ENCODE peak calls at places on chromosomes 7 and 10, in five cellular contexts. A is A549, W is WTC11, B is endothelial cell of umbilical vein, L is H1. J is an unnamed sample.

GRCh38 chr10:63522129-63522687 is 1.0 kb downstream of the REEP3 start:
- DNase-seq in A (peak), W (no peak), B (peak), L (peak), J (no peak)

GRCh38 chr7:117008849-117009531 is 55.7 kb downstream of the ST7 start:
- DNase-seq in A (no peak), W (no peak), B (no peak), L (no peak), J (no peak)

GRCh38 chr7:69517985-69518731 is 80.1 kb upstream of the AUTS2 start:
- DNase-seq in A (no peak), W (peak), B (no peak), L (peak), J (no peak)

GRCh38 chr7:13742719-13743640 is 246.5 kb downstream of the ETV1 start:
- DNase-seq in A (peak), W (peak), B (peak), L (no peak), J (peak)

GRCh38 chr10:63217120-63217605 is 84.0 kb downstream of the NRBF2 start:
- DNase-seq in A (peak), W (no peak), B (peak), L (no peak), J (no peak)

GRCh38 chr10:102241444-102242117 is at the start of gene PITX3:
- DNase-seq in A (peak), W (peak), B (peak), L (peak), J (peak)

GRCh38 chr7:14748461-14748860 is 154.1 kb downstream of the DGKB start:
- DNase-seq in A (no peak), W (no peak), B (peak), L (no peak), J (no peak)

GRCh38 chr7:42747073-42747472 is 164.8 kb downstream of the C7orf25 start:
- DNase-seq in A (no peak), W (no peak), B (no peak), L (no peak), J (no peak)

GRCh38 chr10:132702601-132703304 is 83.2 kb downstream of the NKX6-2 start:
- DNase-seq in A (no peak), W (no peak), B (no peak), L (no peak), J (no peak)

GRCh38 chr7:84912993-84913635 is 273.7 kb downstream of the SEMA3D start:
- DNase-seq in A (no peak), W (peak), B (no peak), L (no peak), J (peak)

GRCh38 chr10:126674741-126675515 is 4.4 kb upstream of the C10orf90 start:
- DNase-seq in A (no peak), W (no peak), B (no peak), L (no peak), J (no peak)

GRCh38 chr7:151661556-151661955 is 141.9 kb upstream of the RHEB start:
- DNase-seq in A (no peak), W (no peak), B (no peak), L (no peak), J (no peak)
- TF ChIP-seq JUN in A (no peak), W (no peak), B (no peak), L (no peak), J (no peak)

DNA sequence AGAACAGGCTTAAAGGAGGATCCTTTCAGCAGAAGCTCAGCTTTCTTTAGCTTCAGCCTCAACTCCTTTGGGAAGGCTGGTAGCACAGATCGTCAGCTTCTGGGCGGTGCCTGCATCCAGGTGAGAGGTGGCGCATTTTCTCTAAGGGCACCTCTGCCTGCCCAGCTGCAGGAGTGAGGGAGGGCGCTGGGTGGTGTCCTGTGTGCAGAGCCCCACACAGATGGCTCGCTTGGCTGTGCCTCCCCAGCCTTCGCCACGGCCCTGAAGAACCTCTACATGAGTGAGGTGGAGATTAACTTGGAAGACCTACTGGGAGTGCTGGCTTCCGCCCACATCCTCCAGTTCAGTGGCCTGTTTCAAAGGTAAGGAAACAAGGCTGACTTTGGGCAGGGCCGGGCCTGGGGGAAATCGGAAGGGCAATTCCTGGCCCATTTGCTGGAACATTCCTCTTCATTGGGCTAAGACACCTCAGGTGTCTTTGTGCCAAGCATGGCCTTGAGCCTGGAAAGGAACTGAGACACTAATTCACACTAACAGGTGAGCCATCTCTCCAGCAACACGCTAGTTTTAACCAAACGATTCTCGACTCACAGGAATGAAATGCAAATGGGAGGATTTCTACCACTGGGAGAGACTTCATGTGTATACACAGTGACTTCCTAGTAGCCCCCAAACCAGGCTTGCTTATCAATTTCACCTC is 19.9 kb downstream of the BTBD16 start:
- DNase-seq in A (no peak), W (no peak), B (no peak), L (no peak), J (no peak)
- TF ChIP-seq MAX in A (no peak), W (no peak), B (no peak), L (no peak), J (no peak)

DNA sequence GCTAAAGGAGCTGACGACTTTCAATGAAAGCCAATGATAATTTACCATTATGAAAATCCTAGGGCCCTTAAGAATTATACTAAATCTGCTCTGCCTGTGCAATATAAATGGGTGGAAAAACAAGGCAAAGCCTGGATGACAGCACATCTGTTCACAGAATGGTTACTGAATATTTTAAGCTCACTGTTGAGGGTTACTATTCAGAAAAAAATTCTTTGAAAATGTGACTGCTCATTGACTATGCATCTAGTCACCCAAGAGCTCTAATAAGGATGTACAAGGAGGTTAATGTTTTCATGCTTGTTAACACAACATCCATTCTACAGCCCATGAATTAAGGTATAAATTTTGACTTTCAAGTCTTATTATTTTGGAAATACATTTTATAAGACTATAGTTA is 8.9 kb downstream of the DKK1 start:
- DNase-seq in A (no peak), W (no peak), B (no peak), L (no peak), J (no peak)
- TF ChIP-seq JUN in A (no peak), W (no peak), B (no peak), L (no peak), J (no peak)

DNA sequence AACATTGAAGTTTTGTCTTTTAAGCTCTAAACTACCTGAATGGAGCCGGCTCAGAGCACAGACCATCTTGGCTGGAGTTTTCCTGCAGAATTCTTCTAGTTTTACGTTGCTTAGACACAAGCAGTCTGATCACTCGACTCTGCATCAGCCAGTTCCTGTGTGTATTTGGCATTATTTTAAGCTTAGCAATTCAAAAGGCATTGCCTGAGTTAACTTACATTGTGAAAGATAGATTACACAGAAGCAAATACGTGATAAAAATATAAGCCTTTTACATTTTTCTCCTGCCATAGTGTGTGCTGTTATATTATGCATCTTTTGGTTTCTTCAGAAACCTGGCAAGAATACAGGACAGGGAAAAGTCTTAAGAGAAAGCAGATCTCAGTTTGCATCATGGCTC is 98.1 kb downstream of the LRRC4 start:
- DNase-seq in A (no peak), W (no peak), B (no peak), L (no peak), J (no peak)
- TF ChIP-seq MAX in A (no peak), W (no peak), B (no peak), L (no peak), J (no peak)

GRCh38 chr10:14701466-14701865 is 73.2 kb downstream of the FAM107B start:
- DNase-seq in A (no peak), W (no peak), B (no peak), L (no peak), J (no peak)

GRCh38 chr10:14707441-14707840 is 67.3 kb downstream of the FAM107B start:
- DNase-seq in A (no peak), W (no peak), B (no peak), L (no peak), J (no peak)

GRCh38 chr10:14703631-14704001 is 71.1 kb downstream of the FAM107B start:
- DNase-seq in A (no peak), W (no peak), B (no peak), L (no peak), J (no peak)

GRCh38 chr10:14700551-14700950 is 74.1 kb downstream of the FAM107B start:
- DNase-seq in A (no peak), W (no peak), B (no peak), L (no peak), J (no peak)

DNA sequence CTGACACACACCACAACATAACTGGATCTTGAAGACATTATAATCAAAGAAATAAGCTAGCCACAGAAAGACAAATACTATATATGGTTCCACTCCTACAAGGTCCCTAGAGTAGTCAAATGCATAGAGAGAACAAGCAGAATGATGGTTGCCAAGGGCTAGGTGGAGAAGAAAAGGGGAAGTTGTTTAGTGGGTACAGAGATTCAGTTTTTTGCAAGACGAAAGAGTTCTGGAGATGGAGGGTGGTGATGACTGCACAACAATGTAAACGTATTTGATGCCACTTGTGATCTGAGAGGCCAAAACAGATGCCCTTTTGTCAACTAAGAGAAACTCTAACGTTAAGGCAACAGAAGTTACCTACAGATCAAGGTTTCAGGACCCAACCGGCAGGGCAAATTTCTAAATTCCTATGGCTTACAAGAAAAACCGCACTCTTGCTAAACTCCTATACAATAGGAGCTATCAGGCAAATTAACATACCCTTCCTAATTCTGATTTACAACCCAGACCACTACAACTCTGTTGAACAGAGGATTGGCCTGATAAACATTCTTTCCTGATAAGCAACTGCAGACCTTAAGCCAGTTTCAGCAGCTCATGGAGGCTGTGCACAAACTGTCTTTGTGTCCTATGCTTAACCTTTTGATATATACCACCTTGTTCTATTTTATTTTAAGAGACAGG is 69.0 kb downstream of the FAM107B start:
- DNase-seq in A (no peak), W (no peak), B (no peak), L (no peak), J (no peak)
- TF ChIP-seq JUN in A (no peak), W (no peak), B (no peak), L (no peak), J (no peak)

GRCh38 chr7:17446340-17446739 is 147.9 kb downstream of the AHR start:
- DNase-seq in A (no peak), W (no peak), B (no peak), L (no peak), J (no peak)
- TF ChIP-seq MAX in A (no peak), W (no peak), B (no peak), L (no peak), J (no peak)